ENCODE peak calls at places on chromosomes 4 and X, in eight cellular contexts. S is SK-N-SH, A is heart left ventricle, Z is mammary epithelial cell, D is osteoblast, E is astrocyte, P is breast epithelium, C is heart right ventricle. O is an unnamed sample.

GRCh38 chrX:67543818-67544217 is at the start of gene AR:
- DNase-seq in S (peak; percentile 5), A (peak; percentile 76), Z (no peak), D (peak; percentile 79), E (peak; percentile 60), P (peak; percentile 27), C (peak; percentile 70), O (peak; percentile 79)

GRCh38 chrX:101260435-101260834 is 30.7 kb downstream of the TAF7L start:
- DNase-seq in S (no peak), A (no peak), Z (no peak), D (no peak), E (no peak), P (no peak), C (no peak), O (no peak)

GRCh38 chr4:116866116-116866515 is 219.3 kb downstream of the TRAM1L1 start:
- DNase-seq in S (no peak), A (no peak), Z (no peak), D (no peak), E (peak; percentile 41), P (no peak), C (no peak), O (no peak)

GRCh38 chr4:82753238-82753637 is 45.4 kb downstream of the SCD5 start:
- DNase-seq in S (peak; percentile 28), A (no peak), Z (peak; percentile 64), D (no peak), E (no peak), P (no peak), C (no peak), O (no peak)

GRCh38 chr4:7864685-7865084 is 75.0 kb downstream of the AFAP1 start:
- DNase-seq in S (no peak), A (no peak), Z (no peak), D (no peak), E (no peak), P (no peak), C (no peak), O (no peak)

GRCh38 chr4:87428979-87429378 is 6.6 kb downstream of the NUDT9 start:
- DNase-seq in S (no peak), A (no peak), Z (no peak), D (no peak), E (no peak), P (no peak), C (no peak), O (no peak)

GRCh38 chrX:119885554-119886428 is 9.9 kb upstream of the AKAP14 start:
- DNase-seq in S (no peak), A (no peak), Z (no peak), D (no peak), E (no peak), P (no peak), C (no peak), O (no peak)

GRCh38 chrX:39464253-39464652 is 633.5 kb downstream of the BCOR start:
- DNase-seq in S (no peak), A (no peak), Z (no peak), D (no peak), E (no peak), P (no peak), C (no peak), O (no peak)

GRCh38 chr4:11710484-11710883 is 281.8 kb upstream of the HS3ST1 start:
- DNase-seq in S (no peak), A (no peak), Z (no peak), D (peak; percentile 43), E (peak; percentile 75), P (no peak), C (no peak), O (no peak)

GRCh38 chrX:49309401-49309981 is 6.0 kb downstream of the GAGE10 start:
- DNase-seq in S (no peak), A (no peak), Z (peak; percentile 9), D (no peak), E (peak; percentile 4), P (no peak), C (no peak), O (no peak)

GRCh38 chrX:24498181-24498580 is 33.1 kb downstream of the PDK3 start:
- DNase-seq in S (no peak), A (no peak), Z (no peak), D (no peak), E (no peak), P (no peak), C (no peak), O (peak; percentile 26)

GRCh38 chrX:69366183-69366582 is 137.9 kb upstream of the NALF2 start:
- DNase-seq in S (no peak), A (no peak), Z (no peak), D (no peak), E (no peak), P (no peak), C (no peak), O (no peak)

GRCh38 chr4:11623726-11624037 is 195.0 kb upstream of the HS3ST1 start:
- DNase-seq in S (no peak), A (no peak), Z (peak; percentile 57), D (peak; percentile 8), E (no peak), P (peak; percentile 47), C (no peak), O (no peak)

GRCh38 chrX:38236901-38237615 is 16.4 kb upstream of the SRPX start:
- DNase-seq in S (no peak), A (no peak), Z (no peak), D (no peak), E (peak; percentile 23), P (no peak), C (no peak), O (no peak)

GRCh38 chr4:16609170-16609758 is 289.2 kb downstream of the LDB2 start:
- DNase-seq in S (no peak), A (no peak), Z (no peak), D (no peak), E (no peak), P (no peak), C (no peak), O (no peak)

GRCh38 chr4:48831532-48832015 is 686 bp downstream of the OCIAD1 start:
- DNase-seq in S (no peak), A (no peak), Z (no peak), D (no peak), E (no peak), P (no peak), C (no peak), O (no peak)

GRCh38 chrX:112651766-112652165 is 28.0 kb downstream of the LHFPL1 start:
- DNase-seq in S (no peak), A (no peak), Z (no peak), D (no peak), E (peak; percentile 52), P (no peak), C (no peak), O (no peak)

GRCh38 chrX:23493941-23494374 is 159.3 kb downstream of the PTCHD1 start:
- DNase-seq in S (no peak), A (no peak), Z (peak; percentile 60), D (no peak), E (peak; percentile 59), P (no peak), C (no peak), O (no peak)

GRCh38 chr4:108834787-108835384 is 72.0 kb upstream of the ETNPPL start:
- DNase-seq in S (peak; percentile 16), A (no peak), Z (peak; percentile 50), D (peak; percentile 60), E (peak; percentile 46), P (no peak), C (no peak), O (no peak)

DNA sequence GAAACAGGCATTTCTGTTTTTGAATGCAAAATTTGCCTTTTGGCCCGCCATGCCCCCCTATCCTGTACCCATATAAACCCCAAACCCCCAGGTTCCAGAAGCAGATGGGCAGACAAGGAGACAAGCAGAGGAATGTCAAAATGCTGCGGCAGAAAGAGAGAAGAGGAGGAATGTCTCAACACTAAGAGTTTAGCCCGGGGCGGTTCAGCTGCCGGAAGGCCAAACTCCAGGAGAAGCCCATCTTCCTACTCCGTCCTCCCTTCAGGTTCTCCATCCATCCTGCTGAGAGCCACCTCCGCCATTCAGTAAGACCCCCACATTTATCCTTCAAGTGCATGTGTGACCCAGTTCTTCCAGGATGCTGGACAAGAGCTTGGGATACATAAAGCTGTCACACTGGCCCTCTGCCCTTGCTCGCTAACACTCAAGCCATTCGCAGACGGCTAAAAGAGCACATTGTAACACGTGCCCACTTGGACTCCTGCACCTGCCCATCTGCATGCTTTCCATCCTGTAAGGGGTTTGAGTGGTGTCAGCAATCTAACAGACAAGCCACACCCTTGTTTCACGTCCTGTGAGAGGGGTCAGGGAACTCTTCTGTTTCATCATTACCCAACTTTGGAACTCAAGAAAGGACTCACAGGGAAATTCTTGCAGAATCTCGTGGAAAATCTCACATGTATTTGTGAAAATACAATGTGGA is 31.3 kb downstream of the TLR10 start:
- DNase-seq in S (no peak), A (no peak), Z (no peak), D (no peak), E (no peak), P (no peak), C (no peak), O (no peak)
- H3K27me3 ChIP-seq in S (no peaks in the 10 kb centered on the region), A (no peaks in the 10 kb centered on the region), Z (no peaks in the 10 kb centered on the region), D (no peaks in the 10 kb centered on the region), E (no peaks in the 10 kb centered on the region), P (no peaks in the 10 kb centered on the region), C (no peaks in the 10 kb centered on the region), O (no peaks in the 10 kb centered on the region)

DNA sequence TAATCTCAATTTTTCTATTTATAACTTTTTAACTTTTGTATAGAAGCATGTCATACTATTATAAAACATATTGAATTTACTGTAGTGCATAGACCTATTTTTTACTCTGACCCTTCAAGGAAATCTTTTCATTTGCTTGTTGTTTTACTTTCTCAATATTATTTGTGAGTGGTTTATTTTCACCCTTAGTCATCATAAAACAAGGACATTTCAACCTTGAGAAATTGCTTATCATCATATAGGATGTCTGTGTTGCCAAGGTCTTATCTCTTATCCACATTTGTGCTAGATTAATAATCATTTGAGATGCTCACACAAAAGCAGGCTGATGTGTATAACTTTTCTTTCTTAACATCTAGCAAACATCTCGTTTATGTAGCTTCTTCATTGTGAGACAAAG is 408.6 kb upstream of the PABPC4L start:
- DNase-seq in S (no peak), A (no peak), Z (no peak), D (no peak), E (no peak), P (no peak), C (no peak), O (no peak)
- H3K4me1 ChIP-seq in S (no peaks in the 10 kb centered on the region), A (no peaks in the 10 kb centered on the region), Z (no peaks in the 10 kb centered on the region), D (no peaks in the 10 kb centered on the region), E (no peaks in the 10 kb centered on the region), P (no peaks in the 10 kb centered on the region), C (no peaks in the 10 kb centered on the region), O (no peaks in the 10 kb centered on the region)

DNA sequence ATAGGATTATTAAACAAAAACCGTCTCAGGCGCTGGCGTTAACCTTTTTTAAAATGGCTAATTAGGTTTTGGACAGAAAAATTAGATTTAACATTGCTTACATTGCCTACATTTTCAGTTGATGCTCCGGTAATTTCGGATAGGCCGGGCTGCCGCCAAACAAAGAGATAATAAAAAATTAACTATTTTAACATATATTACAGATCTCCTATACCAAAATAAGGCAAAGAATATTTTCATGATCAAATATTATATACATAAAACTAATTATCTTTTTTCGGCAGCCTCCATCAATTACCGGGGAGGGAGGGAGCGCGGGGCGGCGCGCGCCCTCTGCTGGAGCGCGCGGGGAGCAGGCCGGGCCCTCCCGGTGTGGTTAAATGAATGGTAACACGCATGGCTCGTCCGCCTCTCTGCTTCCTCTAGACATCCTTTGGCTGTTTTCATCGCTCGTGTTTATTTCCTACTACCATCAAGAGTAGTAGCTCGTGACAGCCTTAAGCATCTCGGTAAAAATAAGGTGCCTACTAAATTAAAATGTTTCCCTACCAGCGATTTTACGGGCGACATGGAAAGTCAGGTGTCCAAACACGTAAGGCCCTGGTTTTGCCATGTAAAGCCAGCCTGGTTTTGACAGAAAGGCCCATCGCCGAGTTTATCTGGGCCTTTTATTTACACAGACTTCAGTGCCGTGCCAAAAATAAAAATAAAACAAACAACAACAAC is 52.4 kb upstream of the TMEM33 start:
- DNase-seq in S (peak; percentile 90), A (no peak), Z (peak; percentile 21), D (peak; percentile 99), E (no peak), P (no peak), C (peak; percentile 49), O (no peak)
- H3K4me3 ChIP-seq in S (peak overlapping the region; percentile 58), A (peak overlapping the region; percentile 10), Z (no peak overlapping the region), D (peak overlapping the region; percentile 28), E (peak overlapping the region; percentile 23), P (peak overlapping the region; percentile 30), C (peak overlapping the region; percentile 48), O (peak overlapping the region; percentile 14)

GRCh38 chr4:84491420-84491819 is 7.7 kb downstream of the NKX6-1 start:
- DNase-seq in S (no peak), A (no peak), Z (no peak), D (no peak), E (no peak), P (no peak), C (no peak), O (no peak)
- H3K27me3 ChIP-seq in S (peaks cover 83% of the 10 kb centered on the region), A (peaks cover 97% of the 10 kb centered on the region), Z (peaks cover 48% of the 10 kb centered on the region), D (peaks cover 79% of the 10 kb centered on the region), E (peaks cover 69% of the 10 kb centered on the region), P (peaks cover 66% of the 10 kb centered on the region), C (peaks cover 99% of the 10 kb centered on the region), O (peaks cover 32% of the 10 kb centered on the region)

O was measured in uterus.